ENCODE peak calls at places on chromosomes 3 and 15, in five cellular contexts. Q is transverse colon, R is GM12878, B is sigmoid colon, T is stomach. V is an unnamed sample.

GRCh38 chr15:63729115-63729884 is 104.4 kb downstream of the HERC1 start:
- DNase-seq in T (no peak), Q (peak), R (no peak), B (no peak), V (no peak)

GRCh38 chr15:69591905-69592508 is 139.4 kb downstream of the RPLP1 start:
- DNase-seq in T (no peak), R (no peak), B (no peak), Q (no peak), V (no peak)

GRCh38 chr3:110362756-110363155 is 708.9 kb upstream of the NECTIN3 start:
- DNase-seq in T (no peak), B (no peak), Q (no peak), R (no peak), V (no peak)

GRCh38 chr3:79598594-79598993 is 169.2 kb downstream of the ROBO1 start:
- DNase-seq in B (no peak), R (no peak), T (no peak), Q (no peak), V (no peak)

GRCh38 chr15:67836477-67836876 is 3.4 kb downstream of the RNU6-1 start:
- DNase-seq in B (peak), R (no peak), Q (peak), T (peak), V (no peak)

GRCh38 chr3:58335432-58335947 is 2.8 kb downstream of the PXK start:
- DNase-seq in Q (no peak), T (no peak), R (no peak), B (no peak), V (no peak)

GRCh38 chr3:125055913-125056705 is at the start of gene HEG1:
- DNase-seq in T (peak), Q (peak), B (peak), R (no peak), V (peak)

GRCh38 chr15:31487811-31488436 is 161.3 kb downstream of the KLF13 start:
- DNase-seq in B (no peak), R (peak), T (peak), Q (no peak), V (no peak)

GRCh38 chr3:149449799-149450198 is 24.7 kb upstream of the TM4SF4 start:
- DNase-seq in R (no peak), T (no peak), Q (no peak), B (no peak), V (no peak)

GRCh38 chr3:167166594-167167253 is 213.4 kb downstream of the ZBBX start:
- DNase-seq in R (no peak), B (no peak), T (no peak), Q (no peak), V (no peak)

GRCh38 chr3:76122007-76122406 is 336.7 kb upstream of the ZNF717 start:
- DNase-seq in Q (no peak), T (no peak), R (no peak), B (no peak), V (no peak)

GRCh38 chr3:10956991-10957390 is 35.6 kb upstream of the SLC6A1 start:
- DNase-seq in R (no peak), T (no peak), B (no peak), Q (no peak), V (no peak)

GRCh38 chr3:37862712-37863551 is 1.3 kb downstream of the CTDSPL start:
- DNase-seq in T (no peak), R (no peak), Q (peak), B (peak), V (no peak)

GRCh38 chr3:98188553-98188952 is 22.1 kb downstream of the OR5H15 start:
- DNase-seq in Q (no peak), B (no peak), R (peak), T (no peak), V (no peak)

GRCh38 chr15:41279535-41280283 is 48.6 kb downstream of the CHP1 start:
- DNase-seq in T (no peak), B (no peak), R (no peak), Q (no peak), V (no peak)

GRCh38 chr3:169104972-169105371 is 558.5 kb downstream of the MECOM start:
- DNase-seq in B (no peak), R (no peak), Q (no peak), T (no peak), V (no peak)
- H3K4me3 ChIP-seq in B (no peak), R (no peak), Q (no peak), T (no peak), V (no peak)

GRCh38 chr3:172129868-172130751 is 90.7 kb downstream of the FNDC3B start:
- DNase-seq in T (peak), B (peak), R (no peak), Q (peak), V (peak)
- TF ChIP-seq POLR2A in T (no peak), B (no peak), R (no peak), Q (no peak), V (no peak)

DNA sequence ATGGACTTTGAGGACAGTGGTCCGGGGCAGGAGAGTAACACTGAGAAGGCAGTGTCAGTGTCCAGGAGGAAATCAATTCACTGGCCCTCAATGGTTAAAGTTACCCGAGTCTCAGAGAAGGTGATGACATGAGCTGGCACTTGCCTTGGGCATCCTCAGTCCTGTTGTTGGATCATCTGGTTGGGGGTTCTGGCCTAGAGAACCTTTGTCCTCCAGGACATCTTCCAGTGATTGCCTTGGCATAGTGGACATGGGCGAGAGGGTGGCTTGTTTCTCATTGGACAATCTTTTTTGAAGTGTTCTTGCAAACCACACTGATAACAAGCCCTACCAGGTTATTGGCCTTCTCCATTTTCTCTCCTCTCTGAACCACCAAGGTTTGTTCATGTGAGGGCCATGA is 83.4 kb upstream of the TERB2 start:
- DNase-seq in Q (no peak), B (no peak), R (no peak), T (no peak), V (no peak)
- TF ChIP-seq POLR2AphosphoS5 in Q (no peak), B (no peak), R (no peak), T (no peak), V (no peak)

DNA sequence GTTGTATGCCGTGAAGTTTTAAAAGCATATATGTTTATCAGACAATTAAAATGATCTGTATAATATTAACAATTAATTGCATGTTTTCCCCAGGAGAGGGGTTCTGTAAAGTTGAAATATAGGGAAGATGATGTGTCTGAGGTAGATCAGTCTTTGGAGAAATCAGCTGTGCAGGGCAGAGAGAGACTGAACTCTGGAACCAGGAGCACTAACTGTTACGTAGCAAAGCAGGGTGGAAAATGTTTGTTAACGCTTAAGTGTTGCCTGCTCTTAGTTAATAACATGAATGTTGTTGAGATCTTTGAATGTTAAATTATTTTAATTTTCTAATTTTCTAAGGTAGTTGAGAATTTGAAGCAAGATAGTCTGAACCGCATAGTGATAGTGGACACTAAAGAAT is 57.5 kb downstream of the NEO1 start:
- DNase-seq in T (no peak), B (no peak), Q (no peak), R (no peak), V (no peak)
- H3K4me3 ChIP-seq in T (no peak), B (no peak), Q (peak), R (no peak), V (no peak)